ENCODE peak calls at places on chromosomes 12 and 14, in nine cellular contexts. J is nephron progenitor cell; H is GM10248; B is Calu3; Y is OCI-LY7; Z is lower leg skin; X is left ventricle myocardium inferior; N is CD8-positive, alpha-beta T cell; L is AG10803. F is an unnamed sample.

GRCh38 chr12:126569706-126570105 is 1504.5 kb downstream of the AACS start:
- DNase-seq in J (no peak), H (no peak), B (no peak), Y (no peak), Z (no peak), X (no peak), N (no peak), L (no peak), F (no peak)

GRCh38 chr12:127459687-127460086 is 807.3 kb upstream of the TMEM132C start:
- DNase-seq in J (no peak), H (no peak), B (no peak), Y (no peak), Z (no peak), X (no peak), N (no peak), L (no peak), F (no peak)

GRCh38 chr12:55694651-55695050 is 13.1 kb downstream of the ITGA7 start:
- DNase-seq in J (no peak), H (no peak), B (no peak), Y (no peak), Z (no peak), X (no peak), N (no peak), L (no peak), F (no peak)

GRCh38 chr12:19957578-19957977 is 410.8 kb upstream of the PDE3A start:
- DNase-seq in J (no peak), H (no peak), B (no peak), Y (no peak), Z (no peak), X (no peak), N (no peak), L (peak; percentile 53), F (no peak)

GRCh38 chr14:23299558-23299957 is 3.1 kb downstream of the PPP1R3E start:
- DNase-seq in J (no peak), H (no peak), B (no peak), Y (peak; percentile 52), Z (no peak), X (no peak), N (no peak), L (peak; percentile 75), F (no peak)

GRCh38 chr12:127025545-127025944 is 1241.4 kb upstream of the TMEM132C start:
- DNase-seq in J (no peak), H (no peak), B (no peak), Y (no peak), Z (no peak), X (no peak), N (no peak), L (peak; percentile 11), F (no peak)

GRCh38 chr14:93009471-93010117 is 86.6 kb downstream of the CHGA start:
- DNase-seq in J (no peak), H (no peak), B (no peak), Y (no peak), Z (peak; percentile 39), X (peak; percentile 65), N (no peak), L (peak; percentile 65), F (no peak)

GRCh38 chr12:10365716-10366433 is 24.0 kb downstream of the KLRK1 start:
- DNase-seq in J (no peak), H (no peak), B (no peak), Y (no peak), Z (no peak), X (no peak), N (no peak), L (peak; percentile 34), F (no peak)

GRCh38 chr14:34691173-34691572 is 23.2 kb downstream of the CFL2 start:
- DNase-seq in J (no peak), H (no peak), B (no peak), Y (no peak), Z (no peak), X (no peak), N (no peak), L (no peak), F (no peak)

GRCh38 chr12:26941251-26941650 is 3.0 kb downstream of the FGFR1OP2 start:
- DNase-seq in J (no peak), H (no peak), B (no peak), Y (peak; percentile 28), Z (no peak), X (no peak), N (no peak), L (no peak), F (no peak)

GRCh38 chr12:27123642-27124041 is 41.3 kb upstream of the C12orf71 start:
- DNase-seq in J (no peak), H (peak; percentile 30), B (no peak), Y (peak; percentile 33), Z (no peak), X (no peak), N (no peak), L (peak; percentile 6), F (peak; percentile 28)

GRCh38 chr12:122969657-122970056 is 3.4 kb upstream of the ABCB9 start:
- DNase-seq in J (no peak), H (no peak), B (no peak), Y (no peak), Z (no peak), X (no peak), N (no peak), L (no peak), F (no peak)

GRCh38 chr14:99416909-99417308 is 63.8 kb downstream of the SETD3 start:
- DNase-seq in J (no peak), H (no peak), B (no peak), Y (no peak), Z (no peak), X (no peak), N (no peak), L (no peak), F (no peak)

GRCh38 chr14:54301349-54301748 is 95.5 kb upstream of the CDKN3 start:
- DNase-seq in J (no peak), H (no peak), B (no peak), Y (no peak), Z (no peak), X (no peak), N (no peak), L (no peak), F (no peak)

GRCh38 chr12:14773685-14774073 is 29.6 kb downstream of the WBP11 start:
- DNase-seq in J (peak; percentile 52), H (peak; percentile 31), B (no peak), Y (peak; percentile 70), Z (peak; percentile 38), X (no peak), N (no peak), L (no peak), F (peak; percentile 31)

GRCh38 chr12:24904871-24905270 is 44.0 kb downstream of the BCAT1 start:
- DNase-seq in J (no peak), H (no peak), B (no peak), Y (no peak), Z (no peak), X (no peak), N (no peak), L (no peak), F (no peak)

GRCh38 chr14:55071870-55072640 is 20.6 kb downstream of the MAPK1IP1L start:
- DNase-seq in J (peak; percentile 12), H (peak; percentile 49), B (no peak), Y (peak; percentile 36), Z (no peak), X (peak; percentile 47), N (no peak), L (peak; percentile 93), F (peak; percentile 40)

GRCh38 chr14:22524784-22525161 is 64.3 kb downstream of the DAD1 start:
- DNase-seq in J (no peak), H (no peak), B (no peak), Y (no peak), Z (no peak), X (no peak), N (no peak), L (no peak), F (no peak)

GRCh38 chr14:50045837-50046236 is 70.5 kb downstream of the VCPKMT start:
- DNase-seq in J (no peak), H (no peak), B (no peak), Y (no peak), Z (no peak), X (no peak), N (no peak), L (no peak), F (no peak)

GRCh38 chr12:46865311-46865710 is 39.5 kb upstream of the SLC38A4 start:
- DNase-seq in J (no peak), H (no peak), B (no peak), Y (no peak), Z (no peak), X (no peak), N (no peak), L (no peak), F (no peak)

GRCh38 chr14:69879175-69880047 is at the start of gene SMOC1:
- DNase-seq in J (peak; percentile 91), H (peak; percentile 63), B (peak; percentile 96), Y (no peak), Z (no peak), X (no peak), N (no peak), L (no peak), F (peak; percentile 79)

GRCh38 chr14:31934767-31935266 is 142.3 kb upstream of the ARHGAP5 start:
- DNase-seq in J (peak; percentile 17), H (no peak), B (peak; percentile 68), Y (no peak), Z (peak; percentile 29), X (peak; percentile 26), N (no peak), L (peak; percentile 58), F (no peak)

DNA sequence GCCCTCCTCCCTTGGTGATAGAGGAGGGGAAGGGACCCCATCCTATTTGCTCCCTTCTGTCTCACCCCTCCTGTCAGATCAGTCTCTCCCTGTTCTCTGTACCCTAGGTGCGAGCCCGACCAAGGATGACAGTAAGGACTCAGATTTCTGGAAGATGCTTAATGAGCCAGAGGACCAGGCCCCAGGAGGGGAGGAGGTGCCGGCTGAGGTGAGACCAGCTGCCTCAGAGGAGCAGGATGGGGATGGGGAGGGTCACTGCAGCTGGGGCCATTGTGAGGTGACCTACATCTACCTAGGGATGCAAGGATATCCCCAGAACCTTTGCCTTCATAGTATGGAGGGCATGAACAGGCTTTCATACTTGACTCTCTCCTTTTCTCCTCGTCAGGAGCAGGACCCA is 22.2 kb downstream of the AGAP2 start:
- DNase-seq in J (no peak), H (no peak), B (no peak), Y (no peak), Z (no peak), X (no peak), N (no peak), L (no peak), F (peak; percentile 9)
- TF ChIP-seq CTCF in J (no peak), H (no peak), B (no peak), Y (no peak), Z (no peak), X (no peak), N (no peak), L (no peak), F (no peak)

GRCh38 chr12:52070243-52070925 is 606 bp downstream of the ATG101 start:
- DNase-seq in J (no peak), H (no peak), B (no peak), Y (no peak), Z (no peak), X (no peak), N (no peak), L (no peak), F (no peak)
- TF ChIP-seq CTCF in J (no peak), H (no peak), B (no peak), Y (no peak), Z (no peak), X (no peak), N (no peak), L (no peak), F (no peak)

GRCh38 chr12:65795453-65795852 is 28.8 kb upstream of the HMGA2 start:
- DNase-seq in J (no peak), H (no peak), B (no peak), Y (no peak), Z (no peak), X (no peak), N (no peak), L (no peak), F (no peak)
- TF ChIP-seq CTCF in J (no peak), H (no peak), B (no peak), Y (no peak), Z (no peak), X (no peak), N (no peak), L (no peak), F (no peak)

GRCh38 chr12:67222302-67222701 is 46.9 kb upstream of the CAND1 start:
- DNase-seq in J (no peak), H (no peak), B (peak; percentile 36), Y (peak; percentile 8), Z (no peak), X (no peak), N (no peak), L (peak; percentile 6), F (no peak)
- TF ChIP-seq CTCF in J (peak; percentile 35), H (no peak), B (peak; percentile 47), Y (peak; percentile 52), Z (no peak), X (peak; percentile 52), N (no peak), L (peak; percentile 38), F (no peak)